ENCODE peak calls at places on chromosomes 1 and 21, in seven cellular contexts. T is CD8-positive, alpha-beta T cell; S is heart right ventricle; Z is cardiac muscle cell; C is small intestine; U is right lobe of liver; X is GM23338. V is an unnamed sample.
A peak's percentile ranks its signal among the peaks of the same experiment; 100 is the strongest.

GRCh38 chr1:180953791-180954721 is 41.4 kb downstream of the KIAA1614 start:
- DNase-seq in T (peak; percentile 50), S (peak; percentile 78), Z (no peak), C (peak; percentile 68), U (peak; percentile 74), X (peak; percentile 63), V (no peak)

GRCh38 chr1:223717695-223718363 is 5.5 kb downstream of the CAPN2 start:
- DNase-seq in T (no peak), S (no peak), Z (no peak), C (no peak), U (no peak), X (no peak), V (no peak)

GRCh38 chr1:27101696-27102095 is 53.2 kb downstream of the SLC9A1 start:
- DNase-seq in T (no peak), S (no peak), Z (no peak), C (no peak), U (no peak), X (no peak), V (no peak)

GRCh38 chr1:12275370-12275769 is 45.5 kb downstream of the VPS13D start:
- DNase-seq in T (peak; percentile 9), S (peak; percentile 36), Z (peak; percentile 54), C (peak; percentile 10), U (no peak), X (peak; percentile 74), V (no peak)

GRCh38 chr1:157844084-157844830 is 2.6 kb upstream of the CD5L start:
- DNase-seq in T (no peak), S (peak; percentile 17), Z (no peak), C (no peak), U (peak; percentile 57), X (no peak), V (no peak)

GRCh38 chr1:167904641-167905040 is 9.3 kb downstream of the ADCY10 start:
- DNase-seq in T (no peak), S (no peak), Z (no peak), C (no peak), U (no peak), X (no peak), V (no peak)

GRCh38 chr1:213194383-213194782 is 143.3 kb downstream of the RPS6KC1 start:
- DNase-seq in T (no peak), S (no peak), Z (no peak), C (no peak), U (no peak), X (peak; percentile 17), V (no peak)

GRCh38 chr1:1988061-1988945 is 15.3 kb downstream of the CFAP74 start:
- DNase-seq in T (no peak), S (no peak), Z (no peak), C (no peak), U (no peak), X (no peak), V (no peak)

GRCh38 chr1:164885311-164885710 is 326.3 kb downstream of the PBX1 start:
- DNase-seq in T (no peak), S (no peak), Z (no peak), C (no peak), U (no peak), X (no peak), V (no peak)

GRCh38 chr21:15164678-15165303 is 100.0 kb upstream of the NRIP1 start:
- DNase-seq in T (no peak), S (no peak), Z (no peak), C (peak; percentile 94), U (no peak), X (no peak), V (peak; percentile 56)

GRCh38 chr1:112704908-112705627 is 1.9 kb downstream of the RHOC start:
- DNase-seq in T (no peak), S (peak; percentile 85), Z (peak; percentile 95), C (peak; percentile 91), U (peak; percentile 78), X (peak; percentile 99), V (peak; percentile 97)

GRCh38 chr1:243642936-243643335 is 207.1 kb downstream of the AKT3 start:
- DNase-seq in T (no peak), S (no peak), Z (no peak), C (no peak), U (no peak), X (peak; percentile 5), V (no peak)

GRCh38 chr1:17046043-17046657 is 7.7 kb downstream of the SDHB start:
- DNase-seq in T (no peak), S (no peak), Z (peak; percentile 55), C (peak; percentile 44), U (no peak), X (peak; percentile 83), V (no peak)

GRCh38 chr1:178874966-178875365 is 4.1 kb upstream of the ANGPTL1 start:
- DNase-seq in T (no peak), S (no peak), Z (no peak), C (no peak), U (no peak), X (no peak), V (no peak)

GRCh38 chr1:209610378-209610905 is 26.9 kb downstream of the CAMK1G start:
- DNase-seq in T (no peak), S (no peak), Z (peak; percentile 42), C (no peak), U (no peak), X (no peak), V (no peak)

GRCh38 chr21:45502600-45502999 is 39.6 kb downstream of the SLC19A1 start:
- DNase-seq in T (no peak), S (no peak), Z (no peak), C (no peak), U (peak; percentile 23), X (no peak), V (no peak)

GRCh38 chr1:203650012-203650836 is 23.6 kb downstream of the ATP2B4 start:
- DNase-seq in T (peak; percentile 60), S (peak; percentile 70), Z (peak; percentile 59), C (peak; percentile 64), U (peak; percentile 80), X (peak; percentile 87), V (peak; percentile 88)

GRCh38 chr1:244839656-244840055 is 4.2 kb downstream of the COX20 start:
- DNase-seq in T (no peak), S (no peak), Z (no peak), C (no peak), U (no peak), X (no peak), V (no peak)

GRCh38 chr1:242224426-242224825 is 225.5 kb upstream of the MAP1LC3C start:
- DNase-seq in T (no peak), S (no peak), Z (no peak), C (no peak), U (no peak), X (peak; percentile 36), V (no peak)

GRCh38 chr1:153882296-153882912 is 40.4 kb downstream of the GATAD2B start:
- DNase-seq in T (no peak), S (no peak), Z (no peak), C (peak; percentile 20), U (no peak), X (peak; percentile 20), V (no peak)

GRCh38 chr1:100455478-100456072 is 82.4 kb upstream of the GPR88 start:
- DNase-seq in T (no peak), S (no peak), Z (peak; percentile 23), C (no peak), U (no peak), X (no peak), V (no peak)

GRCh38 chr1:225209153-225209552 is 218.7 kb downstream of the LBR start:
- DNase-seq in T (no peak), S (no peak), Z (no peak), C (no peak), U (no peak), X (no peak), V (no peak)

DNA sequence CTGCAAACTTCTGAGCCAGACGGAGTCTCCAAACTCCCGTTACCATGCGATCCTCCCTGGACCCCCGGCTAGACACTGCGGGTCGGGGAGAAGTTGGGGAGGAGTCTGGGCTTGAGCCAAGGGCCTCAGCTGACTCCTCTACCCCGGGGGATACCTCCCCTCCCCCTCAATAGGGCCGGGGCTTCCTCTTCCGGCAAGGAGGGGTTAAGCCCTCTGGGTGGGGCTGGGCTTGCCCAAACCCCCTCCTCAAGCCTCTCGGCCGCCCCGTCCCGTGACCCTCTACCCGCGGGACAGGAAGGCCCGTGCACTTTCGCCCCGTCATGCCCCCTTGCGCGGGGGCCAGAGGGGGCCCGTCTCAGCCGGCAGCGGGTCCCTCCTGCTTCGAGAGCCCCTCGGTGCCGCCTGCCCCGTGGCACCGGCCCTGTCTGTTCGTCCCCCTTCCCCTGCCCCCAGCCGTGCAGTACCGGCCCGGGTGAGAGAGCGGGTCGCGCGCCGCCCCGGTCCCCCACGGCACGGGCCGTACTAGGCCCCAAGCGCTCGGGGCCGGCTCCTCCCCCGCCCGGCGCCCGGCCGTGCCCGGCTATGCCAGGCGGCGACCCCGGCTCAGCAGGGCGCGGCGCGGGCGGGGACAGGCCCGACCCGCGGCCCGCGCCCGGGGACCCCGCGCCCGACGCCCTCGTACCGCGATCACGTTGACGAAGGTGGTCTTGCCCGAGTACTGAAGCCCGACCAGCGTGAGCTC is 598 bp downstream of the ARL8A start:
- DNase-seq in T (no peak), S (peak; percentile 54), Z (peak; percentile 44), C (peak; percentile 28), U (peak; percentile 72), X (peak; percentile 73), V (no peak)
- H3K27ac ChIP-seq in T (peak overlapping the region; percentile 64), S (peak overlapping the region; percentile 87), Z (peak overlapping the region; percentile 65), C (peak overlapping the region; percentile 91), U (peak overlapping the region; percentile 95), X (no peak overlapping the region), V (peak overlapping the region; percentile 72)

GRCh38 chr1:37478451-37478871 is 4.1 kb downstream of the ZC3H12A start:
- DNase-seq in T (no peak), S (no peak), Z (no peak), C (peak; percentile 64), U (no peak), X (no peak), V (no peak)
- H3K4me3 ChIP-seq in T (peak overlapping the region; percentile 95), S (no peak overlapping the region), Z (no peak overlapping the region), C (peak overlapping the region; percentile 93), U (peak overlapping the region; percentile 86), X (no peak overlapping the region), V (peak overlapping the region; percentile 79)

DNA sequence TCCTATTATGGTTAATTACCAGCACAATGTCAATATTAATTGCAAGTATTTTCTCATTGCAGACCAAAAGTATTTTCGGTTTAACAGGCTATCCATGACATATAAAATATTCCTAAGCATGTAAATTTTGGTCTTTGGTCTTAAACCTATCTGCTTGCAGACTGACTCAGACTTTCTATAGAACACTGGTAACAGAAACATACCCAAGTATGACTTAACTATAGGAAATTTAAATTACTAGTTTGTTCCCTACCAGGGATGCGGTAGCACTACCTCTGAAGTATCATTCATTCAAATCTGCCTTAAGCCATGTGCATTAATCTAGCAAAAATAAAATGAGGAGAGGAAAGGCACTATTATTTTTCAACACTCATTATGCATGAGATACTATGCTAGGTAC is 2.9 kb downstream of the TAF1A start:
- DNase-seq in T (no peak), S (no peak), Z (no peak), C (no peak), U (no peak), X (no peak), V (no peak)
- H3K4me1 ChIP-seq in T (peaks cover 11% of the 10 kb centered on the region), S (peaks cover 3% of the 10 kb centered on the region), Z (peaks cover 10% of the 10 kb centered on the region), C (peaks cover 6% of the 10 kb centered on the region), U (peaks cover 9% of the 10 kb centered on the region), X (peaks cover 12% of the 10 kb centered on the region), V (peaks cover 8% of the 10 kb centered on the region)

DNA sequence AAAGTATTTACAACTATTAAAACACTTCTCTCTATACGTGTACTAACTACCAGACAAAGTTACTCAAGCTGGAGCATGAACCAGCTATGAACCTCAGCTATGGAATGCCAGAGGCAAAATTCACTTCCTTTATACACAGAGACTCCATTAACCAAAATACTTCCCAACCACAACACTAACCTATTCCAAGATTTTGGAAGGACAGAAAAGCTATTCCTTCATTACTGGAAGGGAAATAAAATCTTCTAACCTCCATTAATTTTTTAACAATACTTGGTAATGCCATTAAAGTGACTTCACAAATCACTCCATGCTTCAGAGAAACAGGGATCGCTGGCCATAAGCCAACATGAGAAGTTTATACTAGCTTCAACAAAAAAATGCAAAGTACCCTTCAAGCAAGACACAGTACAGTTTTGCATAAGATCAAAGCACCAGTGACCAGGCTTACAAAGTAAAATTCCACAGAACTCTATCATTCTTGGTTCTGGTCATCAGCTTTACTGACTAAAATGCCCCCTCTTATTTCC is 58.0 kb downstream of the PUM1 start:
- DNase-seq in T (no peak), S (no peak), Z (no peak), C (no peak), U (no peak), X (no peak), V (no peak)
- H3K27ac ChIP-seq in T (no peak overlapping the region), S (no peak overlapping the region), Z (peak overlapping the region; percentile 55), C (no peak overlapping the region), U (no peak overlapping the region), X (no peak overlapping the region), V (peak overlapping the region; percentile 92)